ENCODE peak calls at places on chromosome 2, in eight cellular contexts. One of them, this sample, is unnamed.

GRCh38 chr2:40434638-40435296 is 17.1 kb downstream of the SLC8A1 start:
- DNase-seq in HCT116: peak
- DNase-seq in kidney: no peak
- DNase-seq in RWPE1: peak
- DNase-seq in effector memory CD4-positive, alpha-beta T cell: no peak
- DNase-seq in tibial nerve: no peak
- DNase-seq in right lobe of liver: no peak
- DNase-seq in neuronal stem cell: no peak
- DNase-seq in this sample: no peak

GRCh38 chr2:66432801-66433694 is 1.9 kb upstream of the MEIS1 start:
- DNase-seq in HCT116: no peak
- DNase-seq in kidney: peak
- DNase-seq in RWPE1: peak
- DNase-seq in effector memory CD4-positive, alpha-beta T cell: no peak
- DNase-seq in tibial nerve: peak
- DNase-seq in right lobe of liver: peak
- DNase-seq in neuronal stem cell: peak
- DNase-seq in this sample: peak

GRCh38 chr2:15223887-15224286 is 337.2 kb downstream of the NBAS start:
- DNase-seq in HCT116: no peak
- DNase-seq in kidney: no peak
- DNase-seq in RWPE1: peak
- DNase-seq in effector memory CD4-positive, alpha-beta T cell: no peak
- DNase-seq in tibial nerve: no peak
- DNase-seq in right lobe of liver: no peak
- DNase-seq in neuronal stem cell: no peak
- DNase-seq in this sample: no peak

GRCh38 chr2:167253025-167253424 is 364.7 kb downstream of the XIRP2 start:
- DNase-seq in HCT116: no peak
- DNase-seq in kidney: no peak
- DNase-seq in RWPE1: no peak
- DNase-seq in effector memory CD4-positive, alpha-beta T cell: no peak
- DNase-seq in tibial nerve: no peak
- DNase-seq in right lobe of liver: no peak
- DNase-seq in neuronal stem cell: no peak
- DNase-seq in this sample: no peak

GRCh38 chr2:181354626-181355025 is 102.6 kb upstream of the ITGA4 start:
- DNase-seq in HCT116: no peak
- DNase-seq in kidney: no peak
- DNase-seq in RWPE1: peak
- DNase-seq in effector memory CD4-positive, alpha-beta T cell: no peak
- DNase-seq in tibial nerve: no peak
- DNase-seq in right lobe of liver: no peak
- DNase-seq in neuronal stem cell: no peak
- DNase-seq in this sample: no peak

GRCh38 chr2:122520212-122520611 is 764.8 kb downstream of the TSN start:
- DNase-seq in HCT116: no peak
- DNase-seq in kidney: no peak
- DNase-seq in RWPE1: no peak
- DNase-seq in effector memory CD4-positive, alpha-beta T cell: no peak
- DNase-seq in tibial nerve: no peak
- DNase-seq in right lobe of liver: no peak
- DNase-seq in neuronal stem cell: no peak
- DNase-seq in this sample: no peak

GRCh38 chr2:29105375-29105774 is 9.8 kb upstream of the CLIP4 start:
- DNase-seq in HCT116: no peak
- DNase-seq in kidney: no peak
- DNase-seq in RWPE1: no peak
- DNase-seq in effector memory CD4-positive, alpha-beta T cell: no peak
- DNase-seq in tibial nerve: no peak
- DNase-seq in right lobe of liver: no peak
- DNase-seq in neuronal stem cell: no peak
- DNase-seq in this sample: no peak

GRCh38 chr2:147488472-147488871 is 356.4 kb upstream of the ACVR2A start:
- DNase-seq in HCT116: no peak
- DNase-seq in kidney: no peak
- DNase-seq in RWPE1: no peak
- DNase-seq in effector memory CD4-positive, alpha-beta T cell: no peak
- DNase-seq in tibial nerve: no peak
- DNase-seq in right lobe of liver: no peak
- DNase-seq in neuronal stem cell: no peak
- DNase-seq in this sample: peak

GRCh38 chr2:189142893-189143759 is 36.4 kb downstream of the COL5A2 start:
- DNase-seq in HCT116: peak
- DNase-seq in kidney: no peak
- DNase-seq in RWPE1: peak
- DNase-seq in effector memory CD4-positive, alpha-beta T cell: peak
- DNase-seq in tibial nerve: no peak
- DNase-seq in right lobe of liver: no peak
- DNase-seq in neuronal stem cell: peak
- DNase-seq in this sample: peak

DNA sequence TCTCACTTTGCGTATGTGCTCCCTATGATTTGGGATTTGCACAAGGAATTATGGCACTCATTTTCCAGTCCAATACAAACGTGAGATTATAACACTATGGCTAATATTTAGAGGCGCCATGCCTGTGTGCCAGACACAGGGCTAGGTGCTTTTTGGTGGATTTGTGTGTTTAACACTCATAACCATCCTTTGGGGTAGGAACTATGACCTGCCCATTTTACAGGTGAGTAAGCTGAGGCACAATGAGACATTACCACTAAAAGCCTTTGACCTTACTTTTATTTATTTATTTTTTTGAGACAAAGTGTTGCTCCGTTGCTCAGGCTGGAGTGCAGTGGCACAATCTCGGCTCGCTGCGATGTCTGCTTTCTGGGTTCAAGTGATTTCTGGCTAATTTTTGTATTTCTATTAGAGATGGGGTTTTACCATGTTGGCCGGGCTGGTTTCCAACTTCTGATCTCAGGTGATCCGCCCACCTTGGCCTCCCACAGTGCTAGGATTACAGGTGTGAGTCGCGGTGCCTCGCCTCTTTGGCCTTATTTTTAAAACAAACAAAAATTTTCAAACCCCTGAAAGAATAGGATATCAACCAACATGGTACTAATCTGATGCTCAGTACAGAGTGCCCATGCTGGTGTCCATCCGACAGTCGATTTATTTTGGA is 26.6 kb upstream of the GLI2 start:
- DNase-seq in HCT116: no peak
- DNase-seq in kidney: no peak
- DNase-seq in RWPE1: no peak
- DNase-seq in effector memory CD4-positive, alpha-beta T cell: no peak
- DNase-seq in tibial nerve: no peak
- DNase-seq in right lobe of liver: no peak
- DNase-seq in neuronal stem cell: no peak
- DNase-seq in this sample: no peak
- H3K27ac ChIP-seq in HCT116: no peak
- H3K27ac ChIP-seq in kidney: no peak
- H3K27ac ChIP-seq in RWPE1: no peak
- H3K27ac ChIP-seq in effector memory CD4-positive, alpha-beta T cell: no peak
- H3K27ac ChIP-seq in tibial nerve: no peak
- H3K27ac ChIP-seq in right lobe of liver: no peak
- H3K27ac ChIP-seq in neuronal stem cell: no peak
- H3K27ac ChIP-seq in this sample: no peak

DNA sequence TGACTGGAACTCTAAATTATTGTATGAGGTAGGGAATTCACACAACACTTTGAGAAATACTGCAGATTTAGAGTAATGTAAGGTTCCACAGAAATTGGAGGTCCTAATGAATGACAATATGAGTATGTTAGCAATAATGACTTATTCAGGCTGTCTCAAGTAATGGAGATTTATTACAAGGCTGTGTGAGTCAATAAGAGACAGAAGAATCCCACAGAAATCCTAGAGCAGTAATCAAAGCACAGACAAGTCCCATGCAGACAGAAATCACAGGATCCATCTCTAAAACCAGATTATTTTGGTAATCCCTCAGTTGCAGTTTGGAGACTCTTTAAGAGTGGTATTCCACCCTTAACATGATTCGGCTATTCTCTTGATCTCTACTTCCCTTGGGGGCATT is 83.6 kb downstream of the FAM161A start:
- DNase-seq in HCT116: no peak
- DNase-seq in kidney: no peak
- DNase-seq in RWPE1: peak
- DNase-seq in effector memory CD4-positive, alpha-beta T cell: no peak
- DNase-seq in tibial nerve: no peak
- DNase-seq in right lobe of liver: no peak
- DNase-seq in neuronal stem cell: no peak
- DNase-seq in this sample: no peak
- H3K27ac ChIP-seq in HCT116: peak
- H3K27ac ChIP-seq in kidney: no peak
- H3K27ac ChIP-seq in RWPE1: no peak
- H3K27ac ChIP-seq in effector memory CD4-positive, alpha-beta T cell: no peak
- H3K27ac ChIP-seq in tibial nerve: no peak
- H3K27ac ChIP-seq in right lobe of liver: no peak
- H3K27ac ChIP-seq in neuronal stem cell: no peak
- H3K27ac ChIP-seq in this sample: no peak

DNA sequence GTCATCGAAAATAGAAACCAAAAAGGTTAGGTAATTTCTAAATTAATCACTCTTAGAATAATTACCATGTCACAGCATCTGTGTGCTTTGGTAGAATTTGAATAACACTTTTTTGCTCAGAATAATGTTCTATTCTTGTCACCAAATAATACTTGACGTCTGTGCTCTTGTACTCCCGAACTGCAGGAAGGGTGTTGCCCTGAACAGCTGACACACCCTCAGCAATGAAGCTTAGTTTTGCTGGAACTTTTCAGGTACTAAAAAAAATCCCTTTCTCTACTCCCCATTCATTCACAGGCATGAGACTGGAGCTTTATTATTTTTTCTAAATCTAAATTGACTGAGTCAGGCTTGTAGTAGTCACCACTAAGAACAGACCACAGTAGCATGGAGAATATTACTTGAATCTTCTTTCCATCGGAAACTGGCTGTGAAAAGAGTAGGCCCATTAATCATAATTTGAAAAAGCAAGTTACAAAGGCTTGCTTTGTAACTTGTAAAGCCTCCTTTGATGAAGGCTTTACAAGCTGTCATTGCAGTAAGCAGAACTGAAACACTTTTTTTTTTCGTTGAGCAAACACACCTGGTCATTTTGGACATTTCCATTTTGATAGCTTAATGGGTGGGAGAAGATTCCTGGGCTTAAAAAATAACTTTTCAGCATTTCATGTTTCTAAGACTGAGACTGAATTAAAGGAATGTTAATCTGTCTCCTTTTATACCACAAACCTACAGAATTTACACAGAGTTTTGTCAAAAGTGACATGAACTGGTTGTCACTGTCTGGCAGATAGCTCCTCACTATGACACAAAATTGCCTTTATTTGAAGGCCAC is 70.3 kb upstream of the PELI1 start:
- DNase-seq in HCT116: no peak
- DNase-seq in kidney: no peak
- DNase-seq in RWPE1: no peak
- DNase-seq in effector memory CD4-positive, alpha-beta T cell: no peak
- DNase-seq in tibial nerve: no peak
- DNase-seq in right lobe of liver: no peak
- DNase-seq in neuronal stem cell: no peak
- DNase-seq in this sample: peak
- H3K27ac ChIP-seq in HCT116: no peak
- H3K27ac ChIP-seq in kidney: no peak
- H3K27ac ChIP-seq in RWPE1: no peak
- H3K27ac ChIP-seq in effector memory CD4-positive, alpha-beta T cell: peak
- H3K27ac ChIP-seq in tibial nerve: peak
- H3K27ac ChIP-seq in right lobe of liver: no peak
- H3K27ac ChIP-seq in neuronal stem cell: no peak
- H3K27ac ChIP-seq in this sample: peak

GRCh38 chr2:149005471-149006077 is 32.9 kb upstream of the LYPD6B start:
- DNase-seq in HCT116: no peak
- DNase-seq in kidney: no peak
- DNase-seq in RWPE1: no peak
- DNase-seq in effector memory CD4-positive, alpha-beta T cell: no peak
- DNase-seq in tibial nerve: no peak
- DNase-seq in right lobe of liver: no peak
- DNase-seq in neuronal stem cell: no peak
- DNase-seq in this sample: no peak

GRCh38 chr2:149004836-149005235 is 33.7 kb upstream of the LYPD6B start:
- DNase-seq in HCT116: no peak
- DNase-seq in kidney: no peak
- DNase-seq in RWPE1: no peak
- DNase-seq in effector memory CD4-positive, alpha-beta T cell: no peak
- DNase-seq in tibial nerve: no peak
- DNase-seq in right lobe of liver: no peak
- DNase-seq in neuronal stem cell: no peak
- DNase-seq in this sample: no peak

GRCh38 chr2:149001496-149001895 is 37.0 kb upstream of the LYPD6B start:
- DNase-seq in HCT116: no peak
- DNase-seq in kidney: no peak
- DNase-seq in RWPE1: no peak
- DNase-seq in effector memory CD4-positive, alpha-beta T cell: no peak
- DNase-seq in tibial nerve: no peak
- DNase-seq in right lobe of liver: no peak
- DNase-seq in neuronal stem cell: no peak
- DNase-seq in this sample: no peak

GRCh38 chr2:149002378-149002890 is 36.1 kb upstream of the LYPD6B start:
- DNase-seq in HCT116: no peak
- DNase-seq in kidney: no peak
- DNase-seq in RWPE1: no peak
- DNase-seq in effector memory CD4-positive, alpha-beta T cell: no peak
- DNase-seq in tibial nerve: no peak
- DNase-seq in right lobe of liver: no peak
- DNase-seq in neuronal stem cell: no peak
- DNase-seq in this sample: no peak

GRCh38 chr2:149002891-149003740 is 35.4 kb upstream of the LYPD6B start:
- DNase-seq in HCT116: no peak
- DNase-seq in kidney: no peak
- DNase-seq in RWPE1: no peak
- DNase-seq in effector memory CD4-positive, alpha-beta T cell: no peak
- DNase-seq in tibial nerve: no peak
- DNase-seq in right lobe of liver: no peak
- DNase-seq in neuronal stem cell: no peak
- DNase-seq in this sample: no peak
- H3K27ac ChIP-seq in HCT116: no peak
- H3K27ac ChIP-seq in kidney: no peak
- H3K27ac ChIP-seq in RWPE1: no peak
- H3K27ac ChIP-seq in effector memory CD4-positive, alpha-beta T cell: no peak
- H3K27ac ChIP-seq in tibial nerve: no peak
- H3K27ac ChIP-seq in right lobe of liver: no peak
- H3K27ac ChIP-seq in neuronal stem cell: no peak
- H3K27ac ChIP-seq in this sample: no peak

GRCh38 chr2:237979331-237979730 is 12.5 kb downstream of the UBE2F start:
- DNase-seq in HCT116: no peak
- DNase-seq in kidney: no peak
- DNase-seq in RWPE1: no peak
- DNase-seq in effector memory CD4-positive, alpha-beta T cell: no peak
- DNase-seq in tibial nerve: no peak
- DNase-seq in right lobe of liver: no peak
- DNase-seq in neuronal stem cell: no peak
- DNase-seq in this sample: no peak
- H3K27ac ChIP-seq in HCT116: no peak
- H3K27ac ChIP-seq in kidney: no peak
- H3K27ac ChIP-seq in RWPE1: peak
- H3K27ac ChIP-seq in effector memory CD4-positive, alpha-beta T cell: no peak
- H3K27ac ChIP-seq in tibial nerve: no peak
- H3K27ac ChIP-seq in right lobe of liver: no peak
- H3K27ac ChIP-seq in neuronal stem cell: no peak
- H3K27ac ChIP-seq in this sample: no peak

GRCh38 chr2:69356471-69356870 is 30.6 kb downstream of the GFPT1 start:
- DNase-seq in HCT116: no peak
- DNase-seq in kidney: no peak
- DNase-seq in RWPE1: no peak
- DNase-seq in effector memory CD4-positive, alpha-beta T cell: no peak
- DNase-seq in tibial nerve: no peak
- DNase-seq in right lobe of liver: no peak
- DNase-seq in neuronal stem cell: no peak
- DNase-seq in this sample: no peak
- H3K27ac ChIP-seq in HCT116: no peak
- H3K27ac ChIP-seq in kidney: no peak
- H3K27ac ChIP-seq in RWPE1: no peak
- H3K27ac ChIP-seq in effector memory CD4-positive, alpha-beta T cell: no peak
- H3K27ac ChIP-seq in tibial nerve: no peak
- H3K27ac ChIP-seq in right lobe of liver: no peak
- H3K27ac ChIP-seq in neuronal stem cell: no peak
- H3K27ac ChIP-seq in this sample: no peak

GRCh38 chr2:134504586-134505336 is 214.0 kb downstream of the TMEM163 start:
- DNase-seq in HCT116: no peak
- DNase-seq in kidney: no peak
- DNase-seq in RWPE1: peak
- DNase-seq in effector memory CD4-positive, alpha-beta T cell: no peak
- DNase-seq in tibial nerve: no peak
- DNase-seq in right lobe of liver: no peak
- DNase-seq in neuronal stem cell: no peak
- DNase-seq in this sample: no peak
- H3K27ac ChIP-seq in HCT116: no peak
- H3K27ac ChIP-seq in kidney: no peak
- H3K27ac ChIP-seq in RWPE1: no peak
- H3K27ac ChIP-seq in effector memory CD4-positive, alpha-beta T cell: no peak
- H3K27ac ChIP-seq in tibial nerve: no peak
- H3K27ac ChIP-seq in right lobe of liver: no peak
- H3K27ac ChIP-seq in neuronal stem cell: no peak
- H3K27ac ChIP-seq in this sample: no peak